ENCODE peak calls at places on chromosomes 2 and 18, in eight cellular contexts. R is uterus, W is astrocyte of the cerebellum, P is transverse colon, F is MM.1S, Q is GM06990, C is endothelial cell of umbilical vein, M is astrocyte. T is an unnamed sample.

GRCh38 chr2:241217320-241218031 is 29.0 kb downstream of the ANO7 start:
- DNase-seq in R (peak), W (peak), P (peak), F (peak), Q (peak), C (peak), M (peak), T (peak)

GRCh38 chr18:80109676-80110078 is 615 bp downstream of the ADNP2 start:
- DNase-seq in R (peak), W (no peak), P (peak), F (no peak), Q (peak), C (peak), M (peak), T (no peak)

GRCh38 chr2:141323571-141323970 is 807.2 kb downstream of the LRP1B start:
- DNase-seq in R (no peak), W (no peak), P (no peak), F (no peak), Q (no peak), C (no peak), M (no peak), T (no peak)

GRCh38 chr18:58785171-58785805 is 79.4 kb upstream of the ZNF532 start:
- DNase-seq in R (peak), W (peak), P (peak), F (no peak), Q (no peak), C (peak), M (peak), T (no peak)

GRCh38 chr2:19035238-19035637 is 323.2 kb downstream of the OSR1 start:
- DNase-seq in R (peak), W (peak), P (no peak), F (no peak), Q (no peak), C (no peak), M (peak), T (no peak)

GRCh38 chr2:218962859-218963492 is 3.5 kb downstream of the CDK5R2 start:
- DNase-seq in R (peak), W (peak), P (peak), F (peak), Q (peak), C (no peak), M (peak), T (no peak)

GRCh38 chr2:71607490-71607889 is 154.1 kb downstream of the DYSF start:
- DNase-seq in R (peak), W (no peak), P (no peak), F (no peak), Q (no peak), C (no peak), M (no peak), T (no peak)

GRCh38 chr2:176944998-176945397 is 267.6 kb upstream of the HNRNPA3 start:
- DNase-seq in R (no peak), W (no peak), P (no peak), F (peak), Q (no peak), C (no peak), M (no peak), T (no peak)

GRCh38 chr2:205957452-205958154 is 128.4 kb downstream of the INO80D start:
- DNase-seq in R (no peak), W (no peak), P (peak), F (no peak), Q (no peak), C (no peak), M (no peak), T (no peak)

GRCh38 chr18:21051615-21052014 is 60.0 kb downstream of the ROCK1 start:
- DNase-seq in R (no peak), W (no peak), P (no peak), F (no peak), Q (no peak), C (no peak), M (no peak), T (no peak)

GRCh38 chr2:133716166-133716565 is 147.9 kb upstream of the NCKAP5 start:
- DNase-seq in R (no peak), W (no peak), P (no peak), F (no peak), Q (no peak), C (no peak), M (no peak), T (no peak)

GRCh38 chr2:237818066-237818473 is 19.5 kb downstream of the RBM44 start:
- DNase-seq in R (no peak), W (no peak), P (no peak), F (no peak), Q (no peak), C (no peak), M (peak), T (no peak)

GRCh38 chr2:17649026-17649425 is 104.6 kb downstream of the SMC6 start:
- DNase-seq in R (no peak), W (no peak), P (peak), F (peak), Q (no peak), C (no peak), M (no peak), T (no peak)

GRCh38 chr2:205733648-205734047 is 51.3 kb downstream of the NRP2 start:
- DNase-seq in R (peak), W (no peak), P (no peak), F (no peak), Q (no peak), C (no peak), M (no peak), T (no peak)

GRCh38 chr2:122749347-122749850 is 993.9 kb downstream of the TSN start:
- DNase-seq in R (no peak), W (no peak), P (no peak), F (no peak), Q (no peak), C (peak), M (no peak), T (no peak)

GRCh38 chr2:204897561-204897960 is 352.3 kb downstream of the PARD3B start:
- DNase-seq in R (no peak), W (no peak), P (no peak), F (no peak), Q (no peak), C (no peak), M (peak), T (no peak)

GRCh38 chr2:176111891-176112374 is 4.6 kb upstream of the HOXD10 start:
- DNase-seq in R (no peak), W (no peak), P (no peak), F (no peak), Q (no peak), C (no peak), M (no peak), T (no peak)

GRCh38 chr2:80302001-80302464 is 2.5 kb downstream of the LRRTM1 start:
- DNase-seq in R (no peak), W (no peak), P (no peak), F (no peak), Q (no peak), C (no peak), M (no peak), T (no peak)

GRCh38 chr2:55223958-55224760 is 7.9 kb downstream of the CLHC1 start:
- DNase-seq in R (no peak), W (no peak), P (no peak), F (no peak), Q (peak), C (no peak), M (no peak), T (no peak)

GRCh38 chr2:110875384-110875725 is 143.0 kb downstream of the ACOXL start:
- DNase-seq in R (no peak), W (no peak), P (no peak), F (no peak), Q (no peak), C (no peak), M (no peak), T (no peak)

GRCh38 chr2:98769784-98770183 is 38.9 kb upstream of the MGAT4A start:
- DNase-seq in R (no peak), W (no peak), P (no peak), F (no peak), Q (no peak), C (no peak), M (no peak), T (no peak)

GRCh38 chr2:66498597-66498910 is 63.6 kb downstream of the MEIS1 start:
- DNase-seq in R (no peak), W (no peak), P (no peak), F (no peak), Q (no peak), C (no peak), M (no peak), T (no peak)

GRCh38 chr2:201931955-201932354 is 101.7 kb upstream of the FZD7 start:
- DNase-seq in R (no peak), W (no peak), P (no peak), F (no peak), Q (no peak), C (no peak), M (peak), T (no peak)

GRCh38 chr2:105888625-105889024 is 143.9 kb downstream of the NCK2 start:
- DNase-seq in R (no peak), W (no peak), P (no peak), F (peak), Q (no peak), C (no peak), M (no peak), T (no peak)

GRCh38 chr18:11055721-11056120 is 93.6 kb downstream of the PIEZO2 start:
- DNase-seq in R (no peak), W (no peak), P (no peak), F (no peak), Q (no peak), C (no peak), M (no peak), T (no peak)

GRCh38 chr2:207037813-207038212 is 98.5 kb downstream of the CPO start:
- DNase-seq in R (no peak), W (no peak), P (no peak), F (no peak), Q (no peak), C (no peak), M (no peak), T (no peak)

GRCh38 chr2:216056739-216057138 is 24.9 kb downstream of the PECR start:
- DNase-seq in R (no peak), W (no peak), P (no peak), F (peak), Q (peak), C (peak), M (no peak), T (peak)

GRCh38 chr18:650428-650858 is 7.0 kb upstream of the TYMS start:
- DNase-seq in R (no peak), W (no peak), P (no peak), F (peak), Q (peak), C (no peak), M (no peak), T (no peak)

GRCh38 chr2:8520791-8521344 is 161.0 kb upstream of the ID2 start:
- DNase-seq in R (no peak), W (no peak), P (no peak), F (peak), Q (peak), C (no peak), M (no peak), T (no peak)

GRCh38 chr2:68774569-68775271 is 40.1 kb downstream of the ARHGAP25 start:
- DNase-seq in R (peak), W (no peak), P (peak), F (peak), Q (peak), C (peak), M (no peak), T (peak)

GRCh38 chr2:46164581-46165301 is 132.5 kb upstream of the EPAS1 start:
- DNase-seq in R (peak), W (peak), P (peak), F (no peak), Q (no peak), C (peak), M (peak), T (no peak)

GRCh38 chr2:46163031-46163430 is 134.2 kb upstream of the EPAS1 start:
- DNase-seq in R (no peak), W (no peak), P (no peak), F (no peak), Q (no peak), C (no peak), M (no peak), T (no peak)

GRCh38 chr2:46165916-46166315 is 131.3 kb upstream of the EPAS1 start:
- DNase-seq in R (no peak), W (no peak), P (no peak), F (no peak), Q (no peak), C (no peak), M (no peak), T (no peak)

GRCh38 chr2:46162329-46162870 is 134.8 kb upstream of the EPAS1 start:
- DNase-seq in R (no peak), W (no peak), P (no peak), F (no peak), Q (no peak), C (no peak), M (no peak), T (no peak)

GRCh38 chr2:46163804-46164569 is 133.2 kb upstream of the EPAS1 start:
- DNase-seq in R (no peak), W (no peak), P (peak), F (no peak), Q (no peak), C (no peak), M (peak), T (no peak)
- H3K4me3 ChIP-seq in R (no peak), W (no peak), P (no peak), F (no peak), Q (no peak), C (no peak), M (peak), T (no peak)

GRCh38 chr18:44579028-44579692 is 101.5 kb upstream of the SETBP1 start:
- DNase-seq in R (no peak), W (no peak), P (no peak), F (peak), Q (no peak), C (no peak), M (peak), T (peak)
- TF ChIP-seq CTCF in R (no peak), W (peak), P (peak), F (peak), Q (peak), C (peak), M (peak), T (peak)

DNA sequence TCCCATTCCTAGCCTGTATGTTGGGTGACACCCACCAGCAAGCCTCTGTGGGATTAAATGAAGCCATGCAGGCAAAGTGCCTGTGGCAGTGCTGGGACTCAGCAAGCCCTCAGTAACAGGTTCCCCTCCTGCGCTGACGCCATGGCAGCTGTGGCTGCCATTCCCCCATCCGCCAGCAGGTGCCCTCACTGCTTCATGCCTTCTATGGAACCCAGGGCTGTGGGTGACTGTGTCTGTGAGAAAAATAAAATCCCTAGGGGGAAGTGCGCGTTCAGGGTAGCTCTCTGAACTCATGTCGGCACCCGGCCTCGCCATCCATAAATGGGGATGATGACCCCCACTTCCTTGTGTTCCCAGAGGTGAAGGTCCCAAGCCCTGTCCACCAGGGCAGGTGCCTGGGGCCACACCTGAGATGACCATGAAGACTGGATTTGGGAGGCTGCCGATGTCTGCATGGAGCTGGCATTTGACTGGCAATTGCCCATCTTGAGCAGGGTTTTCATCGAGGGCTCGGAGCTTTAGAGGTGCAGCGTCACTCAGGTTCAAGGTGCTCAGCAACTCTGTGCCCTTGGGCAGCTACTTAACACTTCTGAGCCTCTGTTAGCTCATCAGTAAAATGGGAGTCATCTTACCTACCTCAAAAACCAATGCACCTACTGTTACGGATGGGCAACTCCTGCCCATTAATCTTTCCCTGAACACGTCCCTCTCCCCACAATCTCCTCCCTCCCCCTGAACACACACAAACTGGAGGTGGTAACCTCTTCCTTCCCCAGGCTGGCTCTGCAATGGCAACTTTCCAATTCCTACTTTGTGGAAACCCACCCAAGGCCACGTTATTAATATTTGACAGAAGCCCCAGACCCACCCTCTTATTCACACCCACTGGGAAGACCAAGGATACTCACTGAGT is 2.9 kb upstream of the MAL start:
- DNase-seq in R (peak), W (peak), P (peak), F (peak), Q (peak), C (peak), M (peak), T (peak)
- H3K4me3 ChIP-seq in R (no peak), W (no peak), P (no peak), F (no peak), Q (no peak), C (no peak), M (no peak), T (no peak)

GRCh38 chr2:102034683-102035606 is 43.2 kb downstream of the IL1R2 start:
- DNase-seq in R (no peak), W (no peak), P (no peak), F (no peak), Q (no peak), C (no peak), M (no peak), T (no peak)

GRCh38 chr2:102032368-102033027 is 40.7 kb downstream of the IL1R2 start:
- DNase-seq in R (no peak), W (no peak), P (no peak), F (no peak), Q (no peak), C (no peak), M (no peak), T (no peak)

GRCh38 chr2:102030855-102031527 is 39.2 kb downstream of the IL1R2 start:
- DNase-seq in R (no peak), W (no peak), P (no peak), F (no peak), Q (no peak), C (no peak), M (no peak), T (no peak)

GRCh38 chr2:102033750-102034682 is 42.3 kb downstream of the IL1R2 start:
- DNase-seq in R (no peak), W (no peak), P (no peak), F (no peak), Q (no peak), C (no peak), M (no peak), T (no peak)

DNA sequence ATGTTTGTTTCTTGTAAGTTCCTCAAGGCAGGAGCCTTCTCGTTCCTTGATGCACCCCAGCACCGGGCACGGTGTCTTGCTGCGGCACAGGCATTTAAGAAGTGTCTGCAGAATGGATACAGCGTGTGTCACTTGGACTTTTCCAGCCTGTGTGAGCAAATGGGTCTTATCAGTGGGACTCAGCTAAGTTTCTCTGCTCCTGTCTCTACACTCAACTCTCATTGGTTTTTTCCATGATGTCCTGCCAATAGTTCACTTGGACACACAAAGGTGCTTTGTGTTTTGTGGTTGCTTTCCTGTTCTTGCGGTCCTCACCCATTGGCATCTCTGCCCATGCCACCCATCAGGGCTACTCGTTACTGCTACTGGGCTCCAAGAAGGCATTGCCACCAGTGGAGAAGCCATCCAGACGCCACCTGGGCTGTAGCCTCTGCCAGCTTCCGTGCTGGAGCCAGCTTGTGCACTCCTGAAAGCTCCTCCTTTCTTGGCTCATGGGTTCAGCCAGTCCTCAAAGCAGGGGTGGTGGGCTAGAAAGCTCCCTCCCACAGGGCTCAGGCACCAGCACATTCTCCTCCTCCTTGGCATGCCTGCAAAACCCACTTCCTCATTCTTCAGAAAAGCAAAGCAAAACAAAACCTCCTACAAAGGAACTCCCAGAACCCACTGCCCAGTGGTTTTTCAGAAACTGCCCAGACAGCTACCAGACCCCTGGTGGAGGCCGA is 41.4 kb downstream of the IL1R2 start:
- DNase-seq in R (peak), W (peak), P (peak), F (peak), Q (no peak), C (peak), M (peak), T (peak)
- TF ChIP-seq CTCF in R (no peak), W (peak), P (no peak), F (no peak), Q (no peak), C (no peak), M (no peak), T (no peak)

GRCh38 chr18:49495480-49495879 is 8.4 kb upstream of the C18orf32 start:
- DNase-seq in R (no peak), W (no peak), P (no peak), F (no peak), Q (no peak), C (no peak), M (no peak), T (no peak)
- H3K4me3 ChIP-seq in R (no peak), W (no peak), P (no peak), F (no peak), Q (no peak), C (no peak), M (no peak), T (no peak)